ENCODE peak calls at places on chromosomes 12 and 14, in five cellular contexts. One of them, this sample, is unnamed.

GRCh38 chr12:42283739-42284138 is 42.2 kb downstream of the ZCRB1 start:
- DNase-seq in CD8-positive, alpha-beta T cell: no peak
- DNase-seq in aorta: no peak
- DNase-seq in cardiac muscle cell: no peak
- DNase-seq in kidney: no peak
- DNase-seq in this sample: no peak

GRCh38 chr14:23154876-23155587 is 28.4 kb downstream of the SLC7A8 start:
- DNase-seq in aorta: peak; percentile 92
- DNase-seq in CD8-positive, alpha-beta T cell: peak; percentile 23
- DNase-seq in cardiac muscle cell: peak; percentile 59
- DNase-seq in kidney: peak; percentile 76
- DNase-seq in this sample: no peak

GRCh38 chr14:80077262-80077661 is 134.0 kb downstream of the DIO2 start:
- DNase-seq in aorta: no peak
- DNase-seq in kidney: no peak
- DNase-seq in cardiac muscle cell: no peak
- DNase-seq in CD8-positive, alpha-beta T cell: no peak
- DNase-seq in this sample: no peak

GRCh38 chr12:5259523-5259922 is 172.4 kb upstream of the NTF3 start:
- DNase-seq in kidney: no peak
- DNase-seq in aorta: no peak
- DNase-seq in cardiac muscle cell: no peak
- DNase-seq in CD8-positive, alpha-beta T cell: no peak
- DNase-seq in this sample: no peak

GRCh38 chr14:71130491-71131179 is 223.4 kb downstream of the PCNX1 start:
- DNase-seq in aorta: no peak
- DNase-seq in kidney: no peak
- DNase-seq in cardiac muscle cell: no peak
- DNase-seq in CD8-positive, alpha-beta T cell: no peak
- DNase-seq in this sample: no peak

GRCh38 chr12:132827763-132828703 is 636 bp downstream of the GOLGA3 start:
- DNase-seq in CD8-positive, alpha-beta T cell: peak; percentile 37
- DNase-seq in kidney: peak; percentile 85
- DNase-seq in cardiac muscle cell: peak; percentile 52
- DNase-seq in aorta: peak; percentile 61
- DNase-seq in this sample: peak; percentile 54

GRCh38 chr12:53205747-53206146 is 1.3 kb downstream of the ITGB7 start:
- DNase-seq in kidney: peak; percentile 74
- DNase-seq in aorta: peak; percentile 73
- DNase-seq in cardiac muscle cell: no peak
- DNase-seq in CD8-positive, alpha-beta T cell: peak; percentile 69
- DNase-seq in this sample: no peak

GRCh38 chr12:76449993-76450392 is 101.8 kb upstream of the BBS10 start:
- DNase-seq in CD8-positive, alpha-beta T cell: no peak
- DNase-seq in aorta: no peak
- DNase-seq in cardiac muscle cell: no peak
- DNase-seq in kidney: no peak
- DNase-seq in this sample: no peak

GRCh38 chr12:132078190-132078589 is 65.9 kb downstream of the DDX51 start:
- DNase-seq in CD8-positive, alpha-beta T cell: no peak
- DNase-seq in cardiac muscle cell: no peak
- DNase-seq in aorta: no peak
- DNase-seq in kidney: no peak
- DNase-seq in this sample: no peak

GRCh38 chr12:95198914-95199313 is 18.4 kb downstream of the FGD6 start:
- DNase-seq in cardiac muscle cell: no peak
- DNase-seq in aorta: no peak
- DNase-seq in CD8-positive, alpha-beta T cell: no peak
- DNase-seq in kidney: no peak
- DNase-seq in this sample: no peak

GRCh38 chr12:110279976-110280783 is 867 bp upstream of the ATP2A2 start:
- DNase-seq in kidney: no peak
- DNase-seq in CD8-positive, alpha-beta T cell: peak; percentile 66
- DNase-seq in aorta: peak; percentile 72
- DNase-seq in cardiac muscle cell: peak; percentile 34
- DNase-seq in this sample: no peak

GRCh38 chr12:110278137-110278536 is 2.9 kb upstream of the ATP2A2 start:
- DNase-seq in cardiac muscle cell: no peak
- DNase-seq in kidney: no peak
- DNase-seq in CD8-positive, alpha-beta T cell: no peak
- DNase-seq in aorta: no peak
- DNase-seq in this sample: no peak

GRCh38 chr12:110277705-110278104 is 3.3 kb upstream of the ATP2A2 start:
- DNase-seq in cardiac muscle cell: no peak
- DNase-seq in kidney: no peak
- DNase-seq in CD8-positive, alpha-beta T cell: no peak
- DNase-seq in aorta: no peak
- DNase-seq in this sample: no peak

GRCh38 chr12:110280784-110281548 is at the start of gene ATP2A2:
- DNase-seq in cardiac muscle cell: peak; percentile 95
- DNase-seq in aorta: peak; percentile 94
- DNase-seq in kidney: peak; percentile 98
- DNase-seq in CD8-positive, alpha-beta T cell: peak; percentile 90
- DNase-seq in this sample: peak; percentile 93

DNA sequence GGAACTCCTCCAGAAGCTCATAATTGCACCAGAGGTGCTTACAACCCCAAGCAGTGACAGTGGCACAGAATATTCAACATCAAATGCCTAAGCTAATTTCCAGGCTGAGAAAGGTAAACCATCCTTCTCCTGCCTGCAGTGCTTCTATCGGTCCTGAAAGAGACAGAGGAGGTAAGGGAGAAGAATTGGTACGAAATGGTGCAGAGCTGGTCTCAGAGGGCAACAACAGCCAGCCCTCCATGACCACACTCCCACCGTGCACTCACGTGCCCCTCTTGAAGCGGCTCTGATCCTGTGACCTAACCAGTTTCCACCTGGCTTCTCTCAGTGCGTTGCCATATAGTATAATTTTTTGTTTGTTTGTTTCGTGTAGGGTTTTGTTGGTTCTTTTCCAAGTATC is 1.5 kb upstream of the ATP2A2 start:
- DNase-seq in cardiac muscle cell: peak; percentile 40
- DNase-seq in kidney: no peak
- DNase-seq in CD8-positive, alpha-beta T cell: no peak
- DNase-seq in aorta: no peak
- DNase-seq in this sample: no peak
- H3K27ac ChIP-seq in cardiac muscle cell: peak overlapping the region; percentile 88
- H3K27ac ChIP-seq in kidney: no peak overlapping the region
- H3K27ac ChIP-seq in CD8-positive, alpha-beta T cell: no peak overlapping the region
- H3K27ac ChIP-seq in aorta: no peak overlapping the region
- H3K27ac ChIP-seq in this sample: no peak overlapping the region

DNA sequence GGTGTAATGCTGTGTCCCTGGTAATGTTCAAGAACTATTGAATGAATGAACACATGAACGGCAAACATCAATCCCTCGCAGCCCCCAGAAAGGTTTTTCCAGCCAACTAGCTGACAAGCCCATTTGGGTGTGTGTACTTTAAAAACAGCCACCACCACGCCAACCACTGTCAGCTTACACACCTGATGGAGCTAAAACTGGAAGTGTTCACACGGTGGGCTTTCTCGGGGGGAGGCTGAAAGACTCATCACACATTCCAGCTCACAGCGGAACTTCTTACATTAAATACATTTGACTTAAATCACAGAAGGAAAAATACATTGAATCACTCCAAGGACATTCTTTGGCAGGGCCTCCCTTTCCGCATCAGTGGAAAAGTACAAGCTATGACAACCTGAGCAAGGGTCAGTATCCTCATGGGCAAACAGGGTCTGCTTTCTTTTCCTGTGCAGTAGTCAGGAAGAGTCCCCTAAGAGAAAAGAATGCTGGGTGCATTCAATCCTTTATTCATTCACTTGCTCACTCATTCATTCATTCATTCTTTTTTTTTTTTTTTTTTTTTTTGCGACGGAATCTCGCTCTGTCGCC is 31.0 kb upstream of the TC2N start:
- DNase-seq in cardiac muscle cell: no peak
- DNase-seq in CD8-positive, alpha-beta T cell: no peak
- DNase-seq in aorta: no peak
- DNase-seq in kidney: no peak
- DNase-seq in this sample: no peak
- H3K4me1 ChIP-seq in cardiac muscle cell: no peaks in the 10 kb centered on the region
- H3K4me1 ChIP-seq in CD8-positive, alpha-beta T cell: peaks cover 9% of the 10 kb centered on the region
- H3K4me1 ChIP-seq in aorta: peaks cover 19% of the 10 kb centered on the region
- H3K4me1 ChIP-seq in kidney: peaks cover 11% of the 10 kb centered on the region
- H3K4me1 ChIP-seq in this sample: no peaks in the 10 kb centered on the region

GRCh38 chr14:20498622-20499021 is 6.7 kb upstream of the RNASE10 start:
- DNase-seq in cardiac muscle cell: no peak
- DNase-seq in CD8-positive, alpha-beta T cell: no peak
- DNase-seq in kidney: no peak
- DNase-seq in aorta: no peak
- DNase-seq in this sample: no peak
- H3K27ac ChIP-seq in cardiac muscle cell: no peak overlapping the region
- H3K27ac ChIP-seq in CD8-positive, alpha-beta T cell: no peak overlapping the region
- H3K27ac ChIP-seq in kidney: no peak overlapping the region
- H3K27ac ChIP-seq in aorta: no peak overlapping the region
- H3K27ac ChIP-seq in this sample: no peak overlapping the region

GRCh38 chr14:55272922-55273321 is 1.7 kb downstream of the FBXO34 start:
- DNase-seq in kidney: no peak
- DNase-seq in CD8-positive, alpha-beta T cell: no peak
- DNase-seq in aorta: no peak
- DNase-seq in cardiac muscle cell: no peak
- DNase-seq in this sample: no peak

GRCh38 chr14:55276736-55277135 is 5.5 kb downstream of the FBXO34 start:
- DNase-seq in kidney: no peak
- DNase-seq in cardiac muscle cell: no peak
- DNase-seq in aorta: no peak
- DNase-seq in CD8-positive, alpha-beta T cell: no peak
- DNase-seq in this sample: no peak

GRCh38 chr14:55272415-55272786 is 1.2 kb downstream of the FBXO34 start:
- DNase-seq in aorta: no peak
- DNase-seq in kidney: no peak
- DNase-seq in cardiac muscle cell: no peak
- DNase-seq in CD8-positive, alpha-beta T cell: no peak
- DNase-seq in this sample: no peak

GRCh38 chr14:55274144-55274543 is 2.9 kb downstream of the FBXO34 start:
- DNase-seq in aorta: no peak
- DNase-seq in CD8-positive, alpha-beta T cell: no peak
- DNase-seq in cardiac muscle cell: no peak
- DNase-seq in kidney: no peak
- DNase-seq in this sample: no peak

DNA sequence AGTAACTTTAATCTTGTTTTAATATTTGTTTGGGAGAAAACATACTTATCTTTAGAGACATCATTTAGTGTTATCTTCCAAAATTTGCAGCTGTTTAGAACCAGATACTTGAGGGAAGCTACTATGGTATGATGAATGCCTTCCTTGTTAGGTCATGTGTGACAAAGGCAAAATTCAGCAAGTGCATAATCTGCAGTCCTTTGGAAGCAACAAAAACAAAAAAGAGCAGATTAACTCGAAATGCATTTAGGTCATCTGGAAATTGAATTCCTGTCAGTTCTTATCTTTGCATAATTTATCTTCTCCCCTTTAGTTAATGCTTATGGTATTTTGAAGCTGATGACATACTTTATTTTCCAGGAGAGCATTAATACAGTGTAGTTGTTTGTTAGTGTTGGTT is 3.5 kb downstream of the FBXO34 start:
- DNase-seq in CD8-positive, alpha-beta T cell: no peak
- DNase-seq in kidney: no peak
- DNase-seq in cardiac muscle cell: no peak
- DNase-seq in aorta: no peak
- DNase-seq in this sample: no peak
- H3K4me1 ChIP-seq in CD8-positive, alpha-beta T cell: peaks cover 20% of the 10 kb centered on the region
- H3K4me1 ChIP-seq in kidney: peaks cover 12% of the 10 kb centered on the region
- H3K4me1 ChIP-seq in cardiac muscle cell: peaks cover 33% of the 10 kb centered on the region
- H3K4me1 ChIP-seq in aorta: no peaks in the 10 kb centered on the region
- H3K4me1 ChIP-seq in this sample: peaks cover 2% of the 10 kb centered on the region

GRCh38 chr12:68294246-68294645 is 37.9 kb downstream of the MDM1 start:
- DNase-seq in cardiac muscle cell: no peak
- DNase-seq in aorta: no peak
- DNase-seq in CD8-positive, alpha-beta T cell: no peak
- DNase-seq in kidney: no peak
- DNase-seq in this sample: no peak
- H3K27ac ChIP-seq in cardiac muscle cell: no peak overlapping the region
- H3K27ac ChIP-seq in aorta: no peak overlapping the region
- H3K27ac ChIP-seq in CD8-positive, alpha-beta T cell: no peak overlapping the region
- H3K27ac ChIP-seq in kidney: no peak overlapping the region
- H3K27ac ChIP-seq in this sample: no peak overlapping the region

GRCh38 chr12:25981597-25981996 is 23.1 kb downstream of the RASSF8 start:
- DNase-seq in cardiac muscle cell: peak; percentile 23
- DNase-seq in kidney: no peak
- DNase-seq in aorta: no peak
- DNase-seq in CD8-positive, alpha-beta T cell: no peak
- DNase-seq in this sample: no peak
- H3K4me1 ChIP-seq in cardiac muscle cell: peaks cover 46% of the 10 kb centered on the region
- H3K4me1 ChIP-seq in kidney: peaks cover 17% of the 10 kb centered on the region
- H3K4me1 ChIP-seq in aorta: peaks cover 2% of the 10 kb centered on the region
- H3K4me1 ChIP-seq in CD8-positive, alpha-beta T cell: no peaks in the 10 kb centered on the region
- H3K4me1 ChIP-seq in this sample: no peaks in the 10 kb centered on the region

This sample was measured in right lobe of liver.